ENCODE peak calls at places on chromosome 15, in four cellular contexts. D is brain microvascular endothelial cell, G is GM12865, B is RWPE2. Q is an unnamed sample.

GRCh38 chr15:28989239-28989830 is 103.6 kb downstream of the APBA2 start:
- DNase-seq in D (peak; percentile 39), G (peak; percentile 5), B (no peak), Q (no peak)

GRCh38 chr15:73630030-73630429 is 3.2 kb downstream of the NPTN start:
- DNase-seq in D (no peak), G (peak; percentile 19), B (no peak), Q (no peak)

GRCh38 chr15:55282284-55282833 is 7.3 kb downstream of the RAB27A start:
- DNase-seq in D (peak; percentile 72), G (no peak), B (no peak), Q (no peak)

GRCh38 chr15:64780600-64781156 is 5.3 kb upstream of the RBPMS2 start:
- DNase-seq in D (no peak), G (no peak), B (no peak), Q (no peak)

GRCh38 chr15:86773766-86774165 is 694.1 kb downstream of the AGBL1 start:
- DNase-seq in D (no peak), G (no peak), B (no peak), Q (no peak)

GRCh38 chr15:76776480-76776879 is 128.7 kb downstream of the SCAPER start:
- DNase-seq in D (no peak), G (peak; percentile 1), B (no peak), Q (no peak)

GRCh38 chr15:69045810-69046209 is 31.3 kb downstream of the NOX5 start:
- DNase-seq in D (peak; percentile 74), G (no peak), B (no peak), Q (no peak)

GRCh38 chr15:99961011-99961441 is 227.8 kb upstream of the LYSMD4 start:
- DNase-seq in D (peak; percentile 41), G (no peak), B (peak; percentile 47), Q (peak; percentile 47)

GRCh38 chr15:66285462-66286280 is 7.7 kb upstream of the DIS3L start:
- DNase-seq in D (no peak), G (no peak), B (no peak), Q (no peak)

GRCh38 chr15:35886765-35887164 is 340.8 kb upstream of the DPH6 start:
- DNase-seq in D (no peak), G (no peak), B (no peak), Q (no peak)

GRCh38 chr15:92069308-92070244 is 216.1 kb downstream of the SLCO3A1 start:
- DNase-seq in D (peak; percentile 74), G (peak; percentile 27), B (peak; percentile 83), Q (no peak)

GRCh38 chr15:92448370-92448769 is 54.7 kb downstream of the ST8SIA2 start:
- DNase-seq in D (no peak), G (no peak), B (no peak), Q (no peak)

GRCh38 chr15:76342382-76343201 is 6.0 kb downstream of the ISL2 start:
- DNase-seq in D (no peak), G (no peak), B (no peak), Q (no peak)

GRCh38 chr15:74108111-74108510 is 22.3 kb upstream of the ISLR2 start:
- DNase-seq in D (no peak), G (no peak), B (no peak), Q (no peak)

GRCh38 chr15:50880651-50881114 is 27.8 kb upstream of the AP4E1 start:
- DNase-seq in D (no peak), G (peak; percentile 86), B (no peak), Q (no peak)

GRCh38 chr15:75200765-75201608 is 695 bp upstream of the C15orf39 start:
- DNase-seq in D (peak; percentile 13), G (peak; percentile 85), B (peak; percentile 97), Q (no peak)

GRCh38 chr15:45522179-45522930 is at the start of gene SLC30A4:
- DNase-seq in D (peak; percentile 20), G (peak; percentile 68), B (peak; percentile 74), Q (no peak)

GRCh38 chr15:57662091-57662744 is 44.3 kb upstream of the POLR2M start:
- DNase-seq in D (no peak), G (no peak), B (no peak), Q (no peak)

GRCh38 chr15:39804026-39804425 is 21.4 kb upstream of the FSIP1 start:
- DNase-seq in D (peak; percentile 26), G (peak; percentile 35), B (no peak), Q (no peak)

GRCh38 chr15:39803016-39803415 is 20.4 kb upstream of the FSIP1 start:
- DNase-seq in D (no peak), G (no peak), B (no peak), Q (no peak)

GRCh38 chr15:39798382-39798781 is 15.7 kb upstream of the FSIP1 start:
- DNase-seq in D (no peak), G (no peak), B (no peak), Q (no peak)

GRCh38 chr15:39799552-39800011 is 16.9 kb upstream of the FSIP1 start:
- DNase-seq in D (no peak), G (no peak), B (no peak), Q (no peak)

DNA sequence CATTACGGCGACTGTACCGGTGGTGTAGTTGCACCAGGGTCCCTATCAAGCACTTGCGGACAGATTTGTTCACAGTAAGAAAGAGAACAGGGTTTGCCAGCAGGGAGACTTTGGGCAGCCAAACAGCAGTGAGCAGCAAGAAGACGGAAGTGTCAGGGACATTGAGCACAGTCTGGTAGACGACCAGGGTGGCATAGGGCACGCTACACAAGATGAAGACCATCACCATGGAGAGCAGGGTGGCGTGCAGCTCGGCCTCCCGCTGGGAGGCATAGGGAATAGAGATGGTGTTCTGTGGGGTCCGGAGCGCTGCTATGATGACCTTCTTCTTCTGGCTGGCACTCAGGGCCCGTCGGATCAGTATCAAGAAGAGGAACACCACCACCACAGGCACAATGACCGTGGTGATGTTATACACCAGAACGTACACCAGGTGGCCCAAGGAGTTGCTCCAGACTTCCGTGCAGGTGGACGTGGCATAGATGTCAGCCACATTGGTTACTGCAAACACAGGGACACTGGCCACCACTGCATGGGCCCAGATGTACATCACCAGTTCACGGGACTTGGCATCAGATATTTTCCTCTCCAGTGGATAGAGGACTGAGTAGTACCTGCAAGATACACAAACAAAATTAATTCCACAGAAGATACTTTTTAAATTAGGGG is 19.1 kb upstream of the FSIP1 start:
- DNase-seq in D (no peak), G (peak; percentile 76), B (no peak), Q (no peak)
- TF ChIP-seq CTCF in D (peak; percentile 64), G (peak; percentile 62), B (peak; percentile 80), Q (peak; percentile 70)

GRCh38 chr15:89088605-89089315 is 504 bp downstream of the ABHD2 start:
- DNase-seq in D (no peak), G (peak; percentile 34), B (no peak), Q (no peak)

GRCh38 chr15:89091667-89092220 is 3.5 kb downstream of the ABHD2 start:
- DNase-seq in D (no peak), G (no peak), B (no peak), Q (no peak)

GRCh38 chr15:89093509-89093908 is 5.3 kb downstream of the ABHD2 start:
- DNase-seq in D (no peak), G (no peak), B (no peak), Q (no peak)

GRCh38 chr15:89089316-89090230 is 1.3 kb downstream of the ABHD2 start:
- DNase-seq in D (no peak), G (no peak), B (no peak), Q (no peak)

DNA sequence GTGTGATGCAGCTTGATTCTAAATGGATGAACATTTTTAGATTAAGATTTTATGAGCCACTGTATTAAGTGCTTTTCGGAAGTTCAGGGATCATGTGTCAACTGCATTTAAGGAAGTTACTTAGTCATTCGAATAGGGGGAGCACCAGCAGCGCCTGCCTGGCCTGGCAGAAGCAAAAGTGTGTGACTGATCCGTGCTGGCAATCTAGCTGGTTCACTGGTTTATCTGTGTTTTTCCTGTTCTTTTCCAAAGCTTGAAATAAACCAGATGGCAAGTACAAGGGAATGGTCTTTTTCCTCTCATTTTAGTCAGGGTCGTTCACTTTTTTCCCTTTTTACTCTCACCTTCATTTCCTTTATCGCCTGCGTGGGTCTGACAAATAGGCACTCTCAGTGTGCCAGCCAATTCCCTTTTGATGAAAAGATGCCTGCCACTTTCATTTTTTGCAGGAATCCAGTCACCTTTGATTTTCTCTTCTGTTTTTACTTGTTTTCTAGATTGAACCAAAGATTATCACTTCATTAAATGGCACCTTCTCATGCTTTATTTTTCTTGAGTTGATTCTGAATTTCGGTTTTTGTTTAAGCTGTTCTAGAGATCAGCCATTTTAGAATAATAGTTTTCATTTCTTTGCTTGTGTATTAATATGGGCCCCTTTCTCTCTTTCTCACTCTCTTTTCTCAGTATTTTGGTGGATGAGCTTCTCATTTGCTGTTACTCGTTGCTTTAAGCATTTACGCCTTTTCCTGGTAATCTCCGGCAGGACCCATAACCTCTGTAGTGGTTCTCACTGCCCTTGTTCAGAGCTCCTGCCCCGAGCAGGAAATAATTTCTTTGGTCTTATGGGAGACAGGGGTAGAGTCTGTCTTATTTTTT is 2.8 kb downstream of the ABHD2 start:
- DNase-seq in D (peak; percentile 80), G (peak; percentile 73), B (no peak), Q (no peak)
- TF ChIP-seq CTCF in D (peak; percentile 32), G (no peak), B (peak; percentile 43), Q (peak; percentile 59)

DNA sequence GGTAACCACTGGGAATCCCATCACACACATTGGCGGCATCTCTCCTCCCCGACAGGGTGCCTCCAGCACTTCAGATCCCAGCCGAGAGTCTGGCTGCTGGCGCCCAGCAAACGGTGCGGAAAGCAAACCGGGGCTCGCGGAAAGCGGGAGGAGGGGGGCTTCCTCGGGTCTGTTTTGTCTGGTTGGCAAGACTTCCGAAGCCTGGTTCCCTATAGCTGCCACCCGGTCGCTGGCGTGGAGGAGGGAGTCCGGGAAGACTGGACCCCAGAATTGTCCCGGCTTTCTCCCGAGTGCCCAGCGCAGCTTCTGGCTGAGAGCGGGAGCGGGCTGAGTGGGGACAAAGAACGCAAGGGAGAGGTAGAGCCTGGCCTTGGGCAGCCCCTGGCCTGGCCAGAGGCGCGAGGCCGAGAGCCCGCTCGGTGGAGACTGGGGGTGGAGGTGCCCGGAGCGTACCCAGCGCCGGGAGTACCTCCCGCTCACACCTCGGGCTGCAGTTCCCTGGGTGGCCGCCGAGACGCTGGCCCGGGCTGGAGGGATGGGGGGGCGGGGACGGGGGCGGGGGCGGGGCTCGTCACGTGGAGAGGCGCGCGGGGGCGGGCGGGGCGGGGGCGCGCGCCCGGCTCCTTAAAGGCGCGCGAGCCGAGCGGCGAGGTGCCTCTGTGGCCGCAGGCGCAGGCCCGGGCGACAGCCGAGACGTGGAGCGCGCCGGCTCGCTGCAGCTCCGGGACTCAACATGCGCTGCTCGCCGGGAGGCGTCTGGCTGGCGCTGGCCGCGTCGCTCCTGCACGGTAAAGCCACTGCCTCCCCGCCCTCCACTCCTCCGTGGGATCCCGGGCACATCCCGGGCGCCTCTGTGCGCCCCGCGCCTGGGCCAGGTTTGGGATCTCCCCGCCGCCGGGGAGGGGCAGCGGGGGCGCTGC is at the start of gene CHRNA7:
- DNase-seq in D (peak; percentile 11), G (peak; percentile 74), B (peak; percentile 73), Q (no peak)
- TF ChIP-seq CTCF in D (peak; percentile 45), G (peak; percentile 39), B (peak; percentile 23), Q (peak; percentile 50)

DNA sequence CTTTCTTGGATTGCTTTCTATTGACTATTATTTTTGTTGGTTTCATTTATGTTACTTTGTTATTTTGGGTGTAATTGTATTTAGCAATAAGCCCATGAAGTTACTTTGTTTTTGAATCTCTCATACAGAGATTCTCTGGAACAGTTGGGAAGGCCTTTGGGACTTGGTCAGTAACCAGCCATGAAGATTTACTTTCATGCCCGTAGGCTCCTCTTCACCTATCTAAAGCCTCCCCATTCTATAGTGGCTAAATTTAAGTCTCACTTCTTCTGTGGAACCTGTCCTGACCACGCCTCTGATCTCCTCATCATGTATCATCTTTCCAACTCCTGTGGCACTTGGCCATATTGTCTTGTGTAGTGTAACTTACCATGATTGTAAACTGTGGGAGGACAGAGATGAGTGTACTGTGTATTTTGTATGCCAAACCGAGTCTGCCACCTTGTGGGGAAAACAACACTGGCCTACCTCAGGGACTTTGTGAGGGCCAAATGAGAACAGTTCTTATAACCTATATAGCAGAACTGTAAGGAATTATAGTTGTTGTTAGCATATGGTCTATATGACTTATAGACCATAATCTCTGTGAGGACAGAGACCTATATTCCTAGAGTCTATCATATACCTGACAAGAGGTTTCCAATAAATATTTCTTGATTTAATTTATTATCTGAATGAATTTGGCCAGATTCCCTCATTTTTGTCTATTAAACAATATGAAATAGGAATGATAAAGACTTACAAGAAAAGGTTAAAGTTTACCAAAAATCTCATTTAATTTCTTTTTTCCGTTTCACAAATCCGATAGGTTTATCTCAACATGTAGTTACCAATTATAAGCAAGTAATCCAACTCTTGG is 75.0 kb downstream of the STARD9 start:
- DNase-seq in D (peak; percentile 78), G (peak; percentile 87), B (no peak), Q (no peak)
- TF ChIP-seq CTCF in D (peak; percentile 90), G (peak; percentile 76), B (peak; percentile 99), Q (peak; percentile 90)